ENCODE peak calls at places on chromosomes 6 and 20, in six cellular contexts. U, M, F, C, R and T are unnamed samples.

GRCh38 chr6:9516207-9516606 is 898.7 kb downstream of the TFAP2A start:
- DNase-seq in U (no peak), M (peak; percentile 15), F (no peak), C (no peak), R (no peak), T (no peak)

GRCh38 chr20:35171753-35172433 is at the start of gene PROCR:
- DNase-seq in U (no peak), M (peak; percentile 87), F (peak; percentile 75), C (no peak), R (no peak), T (peak; percentile 64)

GRCh38 chr6:13259393-13259792 is 68.9 kb downstream of the TBC1D7 start:
- DNase-seq in U (peak; percentile 81), M (no peak), F (no peak), C (no peak), R (no peak), T (no peak)

GRCh38 chr6:111938710-111939109 is 65.5 kb upstream of the FYN start:
- DNase-seq in U (no peak), M (no peak), F (no peak), C (no peak), R (peak; percentile 35), T (no peak)

GRCh38 chr20:18056174-18057105 is 1.3 kb downstream of the OVOL2 start:
- DNase-seq in U (no peak), M (peak; percentile 56), F (peak; percentile 58), C (no peak), R (no peak), T (no peak)

GRCh38 chr20:17872434-17872833 is 96.2 kb downstream of the SNX5 start:
- DNase-seq in U (no peak), M (no peak), F (no peak), C (no peak), R (no peak), T (no peak)

GRCh38 chr6:35391240-35391968 is 49.0 kb downstream of the PPARD start:
- DNase-seq in U (no peak), M (no peak), F (no peak), C (no peak), R (no peak), T (no peak)

GRCh38 chr6:91812596-91813274 is 1225.9 kb upstream of the MAP3K7 start:
- DNase-seq in U (no peak), M (no peak), F (no peak), C (no peak), R (no peak), T (no peak)

GRCh38 chr20:137668-138131 is 4.7 kb upstream of the DEFB126 start:
- DNase-seq in U (no peak), M (peak; percentile 64), F (peak; percentile 23), C (no peak), R (peak; percentile 54), T (peak; percentile 40)

GRCh38 chr20:46243707-46244628 is 64.3 kb downstream of the CDH22 start:
- DNase-seq in U (no peak), M (no peak), F (no peak), C (no peak), R (no peak), T (no peak)

GRCh38 chr6:151111670-151112069 is 128.1 kb upstream of the AKAP12 start:
- DNase-seq in U (no peak), M (no peak), F (no peak), C (no peak), R (no peak), T (no peak)

GRCh38 chr6:26240981-26241770 is 123.8 kb upstream of the BTN3A2 start:
- DNase-seq in U (no peak), M (peak; percentile 65), F (no peak), C (no peak), R (no peak), T (no peak)

GRCh38 chr6:40982917-40983316 is 56.1 kb downstream of the UNC5CL start:
- DNase-seq in U (no peak), M (no peak), F (no peak), C (no peak), R (no peak), T (no peak)

GRCh38 chr6:144544266-144544830 is 259.2 kb downstream of the UTRN start:
- DNase-seq in U (no peak), M (no peak), F (no peak), C (no peak), R (no peak), T (no peak)

GRCh38 chr6:165010556-165011535 is 298.6 kb downstream of the C6orf118 start:
- DNase-seq in U (no peak), M (peak; percentile 29), F (no peak), C (no peak), R (no peak), T (no peak)

GRCh38 chr6:154984146-154984545 is 11.0 kb upstream of the TIAM2 start:
- DNase-seq in U (no peak), M (no peak), F (no peak), C (no peak), R (no peak), T (no peak)

GRCh38 chr20:11114382-11114781 is 440.6 kb upstream of the JAG1 start:
- DNase-seq in U (no peak), M (no peak), F (no peak), C (no peak), R (no peak), T (no peak)

GRCh38 chr6:149154137-149154900 is 163.2 kb upstream of the TAB2 start:
- DNase-seq in U (no peak), M (no peak), F (no peak), C (no peak), R (no peak), T (no peak)

GRCh38 chr6:168097621-168098430 is 18.8 kb upstream of the FRMD1 start:
- DNase-seq in U (no peak), M (no peak), F (no peak), C (no peak), R (no peak), T (no peak)

GRCh38 chr6:73455865-73456629 is 4.0 kb upstream of the CGAS start:
- DNase-seq in U (no peak), M (no peak), F (no peak), C (no peak), R (peak; percentile 50), T (no peak)

GRCh38 chr20:33732166-33732970 is 572 bp downstream of the ZNF341 start:
- DNase-seq in U (peak; percentile 32), M (peak; percentile 87), F (peak; percentile 84), C (no peak), R (peak; percentile 82), T (no peak)

GRCh38 chr6:6614965-6615304 is 26.4 kb downstream of the LY86 start:
- DNase-seq in U (no peak), M (no peak), F (no peak), C (no peak), R (no peak), T (no peak)

GRCh38 chr6:106490974-106491373 is 130.5 kb downstream of the CRYBG1 start:
- DNase-seq in U (no peak), M (no peak), F (no peak), C (no peak), R (no peak), T (no peak)

GRCh38 chr6:170083236-170084051 is 207.4 kb downstream of the DLL1 start:
- DNase-seq in U (no peak), M (no peak), F (no peak), C (no peak), R (no peak), T (no peak)

GRCh38 chr20:62136283-62137091 is 6.7 kb downstream of the PSMA7 start:
- DNase-seq in U (no peak), M (peak; percentile 85), F (peak; percentile 74), C (no peak), R (peak; percentile 74), T (no peak)

GRCh38 chr6:109019911-109020310 is 74.7 kb downstream of the SESN1 start:
- DNase-seq in U (no peak), M (peak; percentile 49), F (no peak), C (no peak), R (no peak), T (no peak)

GRCh38 chr6:138769102-138769676 is 4.4 kb upstream of the CCDC28A start:
- DNase-seq in U (no peak), M (no peak), F (no peak), C (no peak), R (no peak), T (no peak)

GRCh38 chr6:1388927-1389790 is at the start of gene FOXF2:
- DNase-seq in U (no peak), M (peak; percentile 83), F (peak; percentile 73), C (no peak), R (no peak), T (peak; percentile 37)

GRCh38 chr20:49575551-49576060 is 7.7 kb upstream of the PTGIS start:
- DNase-seq in U (no peak), M (no peak), F (no peak), C (no peak), R (no peak), T (no peak)

GRCh38 chr6:79737172-79737571 is 106.0 kb downstream of the SH3BGRL2 start:
- DNase-seq in U (no peak), M (no peak), F (no peak), C (no peak), R (no peak), T (no peak)
- TF ChIP-seq CREB1 in U (no peak), M (no peak), F (no peak), C (no peak), R (no peak), T (no peak)

DNA sequence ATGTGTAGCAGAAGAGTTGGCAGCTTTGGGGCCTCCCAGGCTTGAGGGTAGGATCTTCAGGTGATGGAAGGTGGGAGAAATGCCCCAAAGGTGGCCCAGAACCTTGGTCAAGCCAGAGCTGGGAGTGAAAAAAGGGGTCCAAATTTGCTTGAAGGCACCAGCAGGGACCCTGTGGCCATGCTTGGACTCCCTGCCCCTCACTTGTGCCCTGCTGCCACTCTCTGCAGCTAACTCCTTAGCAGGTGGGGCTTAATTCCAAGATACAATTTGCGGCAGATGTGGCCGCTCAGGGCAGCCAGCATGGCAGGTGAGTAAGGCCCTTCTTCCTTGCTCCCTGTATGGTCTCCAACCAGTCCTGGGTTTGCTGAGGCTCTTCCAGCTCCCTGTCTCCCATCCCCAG is 285.0 kb upstream of the RNF24 start:
- DNase-seq in U (no peak), M (no peak), F (no peak), C (no peak), R (no peak), T (no peak)
- TF ChIP-seq CREB1 in U (no peak), M (no peak), F (no peak), C (no peak), R (no peak), T (no peak)

GRCh38 chr20:37736132-37736531 is 42.3 kb downstream of the CTNNBL1 start:
- DNase-seq in U (no peak), M (no peak), F (no peak), C (no peak), R (no peak), T (no peak)

GRCh38 chr20:37737806-37738442 is 44.1 kb downstream of the CTNNBL1 start:
- DNase-seq in U (no peak), M (no peak), F (no peak), C (no peak), R (no peak), T (no peak)

GRCh38 chr20:37735541-37735940 is 41.7 kb downstream of the CTNNBL1 start:
- DNase-seq in U (no peak), M (no peak), F (no peak), C (no peak), R (no peak), T (no peak)

GRCh38 chr20:37733416-37733815 is 39.6 kb downstream of the CTNNBL1 start:
- DNase-seq in U (no peak), M (no peak), F (no peak), C (no peak), R (no peak), T (no peak)

GRCh38 chr20:37734228-37734980 is 40.6 kb downstream of the CTNNBL1 start:
- DNase-seq in U (no peak), M (no peak), F (no peak), C (no peak), R (no peak), T (no peak)
- TF ChIP-seq CREB1 in U (no peak), M (no peak), F (no peak), C (no peak), R (no peak), T (no peak)

GRCh38 chr6:119633461-119633860 is 283.9 kb upstream of the MAN1A1 start:
- DNase-seq in U (no peak), M (no peak), F (no peak), C (no peak), R (no peak), T (no peak)
- TF ChIP-seq CREB1 in U (no peak), M (no peak), F (no peak), C (no peak), R (no peak), T (no peak)